ENCODE peak calls at places on chromosomes 13 and 19, in four cellular contexts. One of them, this sample, is unnamed.

GRCh38 chr13:98493035-98493401 is 83.9 kb downstream of the STK24 start:
- DNase-seq in endodermal cell: no peak
- DNase-seq in CD8-positive, alpha-beta memory T cell: no peak
- DNase-seq in CD4-positive, CD25-positive, alpha-beta regulatory T cell: no peak
- DNase-seq in this sample: no peak

GRCh38 chr19:45469132-45469834 is 1.5 kb downstream of the FOSB start:
- DNase-seq in endodermal cell: peak
- DNase-seq in CD8-positive, alpha-beta memory T cell: peak
- DNase-seq in CD4-positive, CD25-positive, alpha-beta regulatory T cell: peak
- DNase-seq in this sample: peak

GRCh38 chr13:44317752-44318550 is 55.7 kb upstream of the SERP2 start:
- DNase-seq in endodermal cell: no peak
- DNase-seq in CD8-positive, alpha-beta memory T cell: no peak
- DNase-seq in CD4-positive, CD25-positive, alpha-beta regulatory T cell: no peak
- DNase-seq in this sample: no peak

GRCh38 chr19:40213251-40213793 is 4.9 kb downstream of the TTC9B start:
- DNase-seq in endodermal cell: no peak
- DNase-seq in CD8-positive, alpha-beta memory T cell: no peak
- DNase-seq in CD4-positive, CD25-positive, alpha-beta regulatory T cell: no peak
- DNase-seq in this sample: no peak

GRCh38 chr13:37109080-37109678 is 3.7 kb upstream of the CSNK1A1L start:
- DNase-seq in endodermal cell: no peak
- DNase-seq in CD8-positive, alpha-beta memory T cell: no peak
- DNase-seq in CD4-positive, CD25-positive, alpha-beta regulatory T cell: peak
- DNase-seq in this sample: no peak

GRCh38 chr19:12772323-12772722 is 3.0 kb downstream of the HOOK2 start:
- DNase-seq in endodermal cell: no peak
- DNase-seq in CD8-positive, alpha-beta memory T cell: no peak
- DNase-seq in CD4-positive, CD25-positive, alpha-beta regulatory T cell: no peak
- DNase-seq in this sample: no peak

GRCh38 chr19:50356691-50357177 is 8.7 kb downstream of the NAPSA start:
- DNase-seq in endodermal cell: no peak
- DNase-seq in CD8-positive, alpha-beta memory T cell: no peak
- DNase-seq in CD4-positive, CD25-positive, alpha-beta regulatory T cell: no peak
- DNase-seq in this sample: no peak

GRCh38 chr19:55319786-55320185 is 5.4 kb downstream of the TMEM150B start:
- DNase-seq in endodermal cell: peak
- DNase-seq in CD8-positive, alpha-beta memory T cell: no peak
- DNase-seq in CD4-positive, CD25-positive, alpha-beta regulatory T cell: no peak
- DNase-seq in this sample: peak

GRCh38 chr19:32928806-32929205 is 43.0 kb downstream of the CEP89 start:
- DNase-seq in endodermal cell: no peak
- DNase-seq in CD8-positive, alpha-beta memory T cell: no peak
- DNase-seq in CD4-positive, CD25-positive, alpha-beta regulatory T cell: no peak
- DNase-seq in this sample: no peak

GRCh38 chr19:57473646-57474045 is 3.7 kb downstream of the ZNF772 start:
- DNase-seq in endodermal cell: no peak
- DNase-seq in CD8-positive, alpha-beta memory T cell: no peak
- DNase-seq in CD4-positive, CD25-positive, alpha-beta regulatory T cell: no peak
- DNase-seq in this sample: no peak

GRCh38 chr13:40982772-40983171 is 36.3 kb downstream of the ELF1 start:
- DNase-seq in endodermal cell: no peak
- DNase-seq in CD8-positive, alpha-beta memory T cell: peak
- DNase-seq in CD4-positive, CD25-positive, alpha-beta regulatory T cell: peak
- DNase-seq in this sample: no peak

GRCh38 chr13:59463023-59463422 is 700.7 kb downstream of the DIAPH3 start:
- DNase-seq in endodermal cell: no peak
- DNase-seq in CD8-positive, alpha-beta memory T cell: no peak
- DNase-seq in CD4-positive, CD25-positive, alpha-beta regulatory T cell: no peak
- DNase-seq in this sample: peak

GRCh38 chr13:98480915-98481510 is 95.9 kb downstream of the STK24 start:
- DNase-seq in endodermal cell: no peak
- DNase-seq in CD8-positive, alpha-beta memory T cell: no peak
- DNase-seq in CD4-positive, CD25-positive, alpha-beta regulatory T cell: no peak
- DNase-seq in this sample: no peak

GRCh38 chr19:45049073-45049736 is 10.4 kb downstream of the CLASRP start:
- DNase-seq in endodermal cell: no peak
- DNase-seq in CD8-positive, alpha-beta memory T cell: no peak
- DNase-seq in CD4-positive, CD25-positive, alpha-beta regulatory T cell: no peak
- DNase-seq in this sample: no peak

DNA sequence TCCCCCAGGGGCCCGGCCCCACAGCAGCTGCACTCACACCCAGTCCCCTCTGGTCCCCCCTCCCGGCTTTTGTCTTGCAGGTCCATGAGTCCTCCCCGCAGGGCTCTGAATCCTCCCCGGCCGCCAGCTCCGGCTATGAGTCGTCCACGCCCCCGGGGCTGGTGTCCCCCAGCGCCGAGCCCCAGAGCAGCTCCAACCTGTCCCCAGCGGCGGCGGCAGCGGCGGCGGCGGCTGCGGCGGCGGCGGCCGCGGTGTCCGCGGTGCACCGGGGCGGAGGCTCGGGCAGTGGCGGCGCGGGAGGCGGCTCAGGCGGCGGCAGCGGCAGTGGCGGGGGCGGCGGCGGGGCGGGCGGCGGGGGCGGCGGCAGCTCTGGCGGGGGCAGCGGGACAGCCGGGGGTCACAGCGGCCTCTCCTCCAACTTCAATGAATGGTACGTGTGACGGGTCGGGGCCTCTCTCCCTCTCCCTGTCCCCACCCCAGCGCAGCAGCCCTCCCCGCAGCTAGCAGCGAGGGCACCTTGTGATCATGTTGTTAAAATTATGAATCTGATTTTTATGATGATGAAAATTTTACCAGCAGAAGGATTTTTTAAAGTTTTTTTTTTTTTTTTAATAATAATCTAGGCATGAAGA is 3.8 kb downstream of the ZIC2 start:
- DNase-seq in endodermal cell: peak
- DNase-seq in CD8-positive, alpha-beta memory T cell: no peak
- DNase-seq in CD4-positive, CD25-positive, alpha-beta regulatory T cell: no peak
- DNase-seq in this sample: no peak
- H3K4me3 ChIP-seq in endodermal cell: peak
- H3K4me3 ChIP-seq in CD8-positive, alpha-beta memory T cell: no peak
- H3K4me3 ChIP-seq in CD4-positive, CD25-positive, alpha-beta regulatory T cell: no peak
- H3K4me3 ChIP-seq in this sample: no peak

GRCh38 chr19:47019431-47020041 is at the start of gene NPAS1:
- DNase-seq in endodermal cell: peak
- DNase-seq in CD8-positive, alpha-beta memory T cell: no peak
- DNase-seq in CD4-positive, CD25-positive, alpha-beta regulatory T cell: no peak
- DNase-seq in this sample: no peak

GRCh38 chr19:47021536-47022139 is 2.0 kb downstream of the NPAS1 start:
- DNase-seq in endodermal cell: peak
- DNase-seq in CD8-positive, alpha-beta memory T cell: no peak
- DNase-seq in CD4-positive, CD25-positive, alpha-beta regulatory T cell: no peak
- DNase-seq in this sample: no peak

GRCh38 chr19:47018923-47019322 is 714 bp upstream of the NPAS1 start:
- DNase-seq in endodermal cell: no peak
- DNase-seq in CD8-positive, alpha-beta memory T cell: no peak
- DNase-seq in CD4-positive, CD25-positive, alpha-beta regulatory T cell: no peak
- DNase-seq in this sample: no peak

GRCh38 chr19:47020992-47021496 is 1.4 kb downstream of the NPAS1 start:
- DNase-seq in endodermal cell: peak
- DNase-seq in CD8-positive, alpha-beta memory T cell: no peak
- DNase-seq in CD4-positive, CD25-positive, alpha-beta regulatory T cell: no peak
- DNase-seq in this sample: no peak

GRCh38 chr19:47020132-47020805 is 632 bp downstream of the NPAS1 start:
- DNase-seq in endodermal cell: peak
- DNase-seq in CD8-positive, alpha-beta memory T cell: no peak
- DNase-seq in CD4-positive, CD25-positive, alpha-beta regulatory T cell: no peak
- DNase-seq in this sample: no peak
- H3K4me3 ChIP-seq in endodermal cell: no peak
- H3K4me3 ChIP-seq in CD8-positive, alpha-beta memory T cell: no peak
- H3K4me3 ChIP-seq in CD4-positive, CD25-positive, alpha-beta regulatory T cell: no peak
- H3K4me3 ChIP-seq in this sample: no peak

GRCh38 chr19:1302534-1303239 is 17.0 kb downstream of the EFNA2 start:
- DNase-seq in endodermal cell: no peak
- DNase-seq in CD8-positive, alpha-beta memory T cell: no peak
- DNase-seq in CD4-positive, CD25-positive, alpha-beta regulatory T cell: no peak
- DNase-seq in this sample: no peak
- H3K4me3 ChIP-seq in endodermal cell: no peak
- H3K4me3 ChIP-seq in CD8-positive, alpha-beta memory T cell: no peak
- H3K4me3 ChIP-seq in CD4-positive, CD25-positive, alpha-beta regulatory T cell: no peak
- H3K4me3 ChIP-seq in this sample: no peak

DNA sequence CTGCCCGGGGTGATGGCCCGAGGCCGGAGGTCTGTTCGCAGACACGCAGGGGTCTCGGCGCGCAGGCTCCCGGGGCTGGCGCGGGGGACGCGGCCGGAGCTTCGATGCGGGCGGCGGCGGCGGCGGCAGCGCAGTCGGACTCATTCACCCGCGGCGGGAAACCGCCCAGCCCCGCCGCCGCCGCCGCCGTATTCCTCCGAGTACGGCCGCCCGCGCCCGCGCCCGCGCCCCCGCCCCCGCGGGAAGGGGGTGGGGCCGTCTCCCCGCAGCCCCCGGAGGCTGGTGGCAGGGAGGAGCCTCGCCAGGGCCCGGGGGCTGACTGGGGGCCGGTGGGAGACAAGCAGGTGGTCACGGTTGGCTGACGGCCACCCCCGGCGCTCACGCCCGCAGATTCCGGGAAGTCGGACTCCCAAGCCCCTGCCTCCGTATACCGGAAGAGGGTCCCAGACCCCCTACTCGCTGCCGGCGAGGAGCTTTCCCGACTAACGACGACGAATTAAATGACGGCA is at the start of gene C2CD4C:
- DNase-seq in endodermal cell: peak
- DNase-seq in CD8-positive, alpha-beta memory T cell: no peak
- DNase-seq in CD4-positive, CD25-positive, alpha-beta regulatory T cell: no peak
- DNase-seq in this sample: no peak
- H3K4me3 ChIP-seq in endodermal cell: peak
- H3K4me3 ChIP-seq in CD8-positive, alpha-beta memory T cell: peak
- H3K4me3 ChIP-seq in CD4-positive, CD25-positive, alpha-beta regulatory T cell: no peak
- H3K4me3 ChIP-seq in this sample: peak

GRCh38 chr19:23415034-23415433 is 19.8 kb upstream of the ZNF91 start:
- DNase-seq in endodermal cell: no peak
- DNase-seq in CD8-positive, alpha-beta memory T cell: no peak
- DNase-seq in CD4-positive, CD25-positive, alpha-beta regulatory T cell: no peak
- DNase-seq in this sample: no peak

GRCh38 chr19:23420824-23421223 is 25.6 kb upstream of the ZNF91 start:
- DNase-seq in endodermal cell: no peak
- DNase-seq in CD8-positive, alpha-beta memory T cell: no peak
- DNase-seq in CD4-positive, CD25-positive, alpha-beta regulatory T cell: no peak
- DNase-seq in this sample: no peak

GRCh38 chr19:23410155-23410554 is 14.9 kb upstream of the ZNF91 start:
- DNase-seq in endodermal cell: no peak
- DNase-seq in CD8-positive, alpha-beta memory T cell: no peak
- DNase-seq in CD4-positive, CD25-positive, alpha-beta regulatory T cell: no peak
- DNase-seq in this sample: no peak

GRCh38 chr19:23415561-23416191 is 20.4 kb upstream of the ZNF91 start:
- DNase-seq in endodermal cell: peak
- DNase-seq in CD8-positive, alpha-beta memory T cell: no peak
- DNase-seq in CD4-positive, CD25-positive, alpha-beta regulatory T cell: no peak
- DNase-seq in this sample: peak
- H3K4me3 ChIP-seq in endodermal cell: peak
- H3K4me3 ChIP-seq in CD8-positive, alpha-beta memory T cell: peak
- H3K4me3 ChIP-seq in CD4-positive, CD25-positive, alpha-beta regulatory T cell: peak
- H3K4me3 ChIP-seq in this sample: peak

DNA sequence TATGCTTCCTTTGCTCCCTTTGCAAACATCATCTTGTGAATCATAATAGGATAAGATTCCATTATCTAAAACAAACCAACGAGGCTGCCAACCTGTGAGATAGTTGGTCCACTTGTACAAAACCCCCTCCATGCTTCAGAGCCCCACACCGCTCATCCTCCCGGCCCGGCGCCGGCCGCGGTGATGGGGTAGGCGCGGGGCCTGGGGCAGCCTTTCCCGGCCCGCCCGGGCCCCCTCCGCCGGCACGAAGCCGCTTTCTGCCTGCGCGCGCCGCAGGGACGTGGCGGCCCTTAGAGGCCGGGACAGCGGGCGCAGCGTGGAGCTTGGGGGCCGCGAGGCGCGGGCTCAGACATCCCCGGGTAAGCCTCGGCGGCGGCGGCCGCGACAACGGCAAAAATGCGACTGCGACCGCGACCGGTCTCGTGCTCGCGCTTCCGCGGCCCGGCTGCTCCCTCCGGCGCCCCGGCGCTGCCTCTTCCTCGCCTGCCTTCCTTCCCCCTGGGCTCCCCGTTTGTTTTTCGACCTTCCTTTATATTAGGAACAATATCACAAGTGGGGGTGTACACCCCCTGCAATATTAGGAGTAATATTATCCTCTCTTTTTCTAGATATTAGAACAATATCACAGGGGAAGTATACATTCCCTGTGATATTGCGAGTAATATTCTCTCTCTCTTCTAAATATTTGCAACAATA is 54.0 kb upstream of the CEACAM21 start:
- DNase-seq in endodermal cell: peak
- DNase-seq in CD8-positive, alpha-beta memory T cell: peak
- DNase-seq in CD4-positive, CD25-positive, alpha-beta regulatory T cell: peak
- DNase-seq in this sample: no peak
- H3K4me3 ChIP-seq in endodermal cell: peak
- H3K4me3 ChIP-seq in CD8-positive, alpha-beta memory T cell: peak
- H3K4me3 ChIP-seq in CD4-positive, CD25-positive, alpha-beta regulatory T cell: peak
- H3K4me3 ChIP-seq in this sample: no peak